ENCODE peak calls at places on chromosomes 13 and 19, in six cellular contexts. K is H1, G is SK-N-SH, D is K562, Q is HepG2, T is GM12878. F is an unnamed sample.

GRCh38 chr13:62014299-62014698 is 598.6 kb upstream of the PCDH20 start:
- DNase-seq in K (no peak), G (peak; percentile 12), D (no peak), Q (peak; percentile 9), T (no peak), F (no peak)

GRCh38 chr19:48487944-48488343 is 18.8 kb downstream of the CYTH2 start:
- DNase-seq in K (no peak), G (no peak), D (no peak), Q (peak; percentile 37), T (no peak), F (no peak)

GRCh38 chr19:18086590-18087138 is at the start of gene IL12RB1:
- DNase-seq in K (no peak), G (no peak), D (no peak), Q (no peak), T (peak; percentile 44), F (no peak)

GRCh38 chr19:29596885-29597525 is 9.1 kb upstream of the POP4 start:
- DNase-seq in K (no peak), G (no peak), D (no peak), Q (peak; percentile 9), T (no peak), F (no peak)

GRCh38 chr19:4063369-4064072 is 3.2 kb downstream of the ZBTB7A start:
- DNase-seq in K (no peak), G (no peak), D (no peak), Q (no peak), T (no peak), F (no peak)

GRCh38 chr13:99214232-99214631 is 13.6 kb downstream of the UBAC2 start:
- DNase-seq in K (no peak), G (no peak), D (no peak), Q (no peak), T (peak; percentile 67), F (no peak)

GRCh38 chr19:18156841-18157464 is 4.0 kb downstream of the PIK3R2 start:
- DNase-seq in K (no peak), G (peak; percentile 97), D (peak; percentile 96), Q (peak; percentile 63), T (no peak), F (no peak)

GRCh38 chr13:102598061-102598460 is 1.3 kb downstream of the TPP2 start:
- DNase-seq in K (no peak), G (peak; percentile 16), D (peak; percentile 15), Q (no peak), T (no peak), F (no peak)

GRCh38 chr19:47225746-47226425 is 5.1 kb downstream of the BBC3 start:
- DNase-seq in K (peak; percentile 91), G (peak; percentile 99), D (peak; percentile 97), Q (peak; percentile 72), T (no peak), F (peak; percentile 80)

GRCh38 chr19:49441210-49441959 is at the start of gene SLC17A7:
- DNase-seq in K (peak; percentile 82), G (peak; percentile 85), D (peak; percentile 87), Q (no peak), T (no peak), F (no peak)

GRCh38 chr13:28474491-28475134 is 20.3 kb downstream of the FLT1 start:
- DNase-seq in K (no peak), G (no peak), D (no peak), Q (no peak), T (no peak), F (no peak)

GRCh38 chr13:109881961-109882558 is 95.7 kb upstream of the IRS2 start:
- DNase-seq in K (no peak), G (no peak), D (no peak), Q (no peak), T (no peak), F (no peak)

GRCh38 chr19:2512523-2513431 is 36.9 kb downstream of the GADD45B start:
- DNase-seq in K (no peak), G (no peak), D (no peak), Q (no peak), T (no peak), F (no peak)

GRCh38 chr19:21134934-21135366 is 6.9 kb upstream of the ZNF431 start:
- DNase-seq in K (no peak), G (no peak), D (no peak), Q (peak; percentile 60), T (no peak), F (no peak)

GRCh38 chr13:108463365-108463764 is 166.0 kb upstream of the MYO16 start:
- DNase-seq in K (no peak), G (no peak), D (no peak), Q (no peak), T (peak; percentile 4), F (no peak)

GRCh38 chr13:84393981-84394625 is 511.8 kb upstream of the SLITRK1 start:
- DNase-seq in K (no peak), G (no peak), D (no peak), Q (no peak), T (no peak), F (no peak)

GRCh38 chr13:30423891-30424290 is 1.6 kb downstream of the UBE2L5 start:
- DNase-seq in K (no peak), G (no peak), D (no peak), Q (no peak), T (no peak), F (no peak)

GRCh38 chr13:30421093-30422055 is 919 bp upstream of the UBE2L5 start:
- DNase-seq in K (peak; percentile 78), G (peak; percentile 77), D (peak; percentile 54), Q (no peak), T (no peak), F (peak; percentile 75)

GRCh38 chr13:30418075-30418715 is 4.1 kb upstream of the UBE2L5 start:
- DNase-seq in K (no peak), G (no peak), D (no peak), Q (no peak), T (no peak), F (no peak)

GRCh38 chr13:30418886-30419459 is 3.3 kb upstream of the UBE2L5 start:
- DNase-seq in K (no peak), G (no peak), D (no peak), Q (no peak), T (no peak), F (no peak)

DNA sequence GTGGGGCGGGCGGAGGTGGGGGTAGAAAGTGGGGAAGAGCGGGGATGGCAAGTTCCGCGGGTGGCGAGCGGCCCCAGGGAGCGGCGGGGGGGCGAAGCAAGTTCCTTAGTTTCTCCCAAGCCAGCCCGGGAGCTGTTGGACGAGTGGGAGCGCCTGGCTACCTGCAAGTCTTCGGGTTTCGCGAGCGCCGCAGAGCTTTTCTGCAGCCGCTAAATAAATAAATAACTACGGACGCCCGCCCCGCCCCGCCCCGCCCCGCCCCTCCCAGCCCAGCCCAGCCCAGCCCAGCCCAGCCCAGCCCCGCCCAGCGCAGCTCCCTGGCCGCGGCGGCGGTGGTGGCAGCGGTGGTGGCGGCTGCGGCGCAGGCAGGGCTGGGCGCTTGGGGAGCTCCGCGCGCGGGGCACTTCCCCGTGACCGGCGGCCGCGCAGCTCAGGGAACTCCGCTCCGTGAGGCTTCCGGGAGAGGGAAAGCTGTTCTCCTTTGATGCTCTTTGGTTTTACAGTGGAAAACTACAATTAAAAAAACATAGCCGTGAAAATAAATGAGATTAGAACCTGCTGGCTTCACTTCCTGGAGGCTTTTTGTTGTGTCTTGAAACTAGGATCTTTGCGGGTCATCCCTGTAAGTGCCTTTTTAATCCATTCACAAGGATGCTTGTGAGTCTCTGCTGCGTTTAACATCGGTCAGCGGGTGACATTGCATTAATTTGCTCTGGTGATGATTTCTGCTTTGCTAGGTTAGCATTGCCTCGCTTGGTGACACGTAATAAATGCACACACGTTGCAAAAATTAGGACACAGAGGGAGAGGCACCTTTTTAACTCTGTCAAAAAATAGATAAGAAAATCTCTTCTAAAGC is at the start of gene UBE2L5:
- DNase-seq in K (peak; percentile 78), G (peak; percentile 86), D (peak; percentile 65), Q (peak; percentile 23), T (no peak), F (peak; percentile 62)
- TF ChIP-seq GABPA in K (no peak), G (no peak), D (no peak), Q (no peak), T (no peak), F (peak; percentile 11)

GRCh38 chr19:5959260-5960004 is 18.5 kb downstream of the RANBP3 start:
- DNase-seq in K (no peak), G (no peak), D (no peak), Q (no peak), T (no peak), F (no peak)

GRCh38 chr19:5956728-5957127 is 21.2 kb downstream of the RANBP3 start:
- DNase-seq in K (no peak), G (no peak), D (no peak), Q (no peak), T (no peak), F (no peak)

GRCh38 chr19:5958851-5959122 is 19.2 kb downstream of the RANBP3 start:
- DNase-seq in K (no peak), G (no peak), D (no peak), Q (no peak), T (no peak), F (no peak)

GRCh38 chr19:5957132-5957531 is 20.8 kb downstream of the RANBP3 start:
- DNase-seq in K (no peak), G (no peak), D (no peak), Q (no peak), T (no peak), F (no peak)

GRCh38 chr19:5958074-5958850 is 19.7 kb downstream of the RANBP3 start:
- DNase-seq in K (no peak), G (peak; percentile 19), D (no peak), Q (no peak), T (no peak), F (no peak)
- TF ChIP-seq GABPA in K (no peak), G (no peak), D (no peak), Q (no peak), T (no peak), F (no peak)

GRCh38 chr19:41706741-41707501 is 1.5 kb upstream of the CEACAM5 start:
- DNase-seq in K (peak; percentile 73), G (peak; percentile 79), D (peak; percentile 89), Q (peak; percentile 64), T (peak; percentile 3), F (peak; percentile 80)

GRCh38 chr19:41708481-41708880 is at the start of gene CEACAM5:
- DNase-seq in K (no peak), G (no peak), D (no peak), Q (no peak), T (no peak), F (no peak)

GRCh38 chr19:41707871-41708371 is 505 bp upstream of the CEACAM5 start:
- DNase-seq in K (no peak), G (no peak), D (no peak), Q (no peak), T (no peak), F (no peak)

GRCh38 chr19:41705393-41706174 is 2.8 kb upstream of the CEACAM5 start:
- DNase-seq in K (no peak), G (no peak), D (peak; percentile 35), Q (no peak), T (no peak), F (peak; percentile 21)

GRCh38 chr19:41707502-41707812 is 969 bp upstream of the CEACAM5 start:
- DNase-seq in K (no peak), G (no peak), D (no peak), Q (no peak), T (no peak), F (no peak)
- TF ChIP-seq GABPA in K (no peak), G (no peak), D (no peak), Q (no peak), T (no peak), F (no peak)

GRCh38 chr13:105193026-105193425 is 1342.4 kb downstream of the EFNB2 start:
- DNase-seq in K (no peak), G (no peak), D (no peak), Q (no peak), T (no peak), F (no peak)

DNA sequence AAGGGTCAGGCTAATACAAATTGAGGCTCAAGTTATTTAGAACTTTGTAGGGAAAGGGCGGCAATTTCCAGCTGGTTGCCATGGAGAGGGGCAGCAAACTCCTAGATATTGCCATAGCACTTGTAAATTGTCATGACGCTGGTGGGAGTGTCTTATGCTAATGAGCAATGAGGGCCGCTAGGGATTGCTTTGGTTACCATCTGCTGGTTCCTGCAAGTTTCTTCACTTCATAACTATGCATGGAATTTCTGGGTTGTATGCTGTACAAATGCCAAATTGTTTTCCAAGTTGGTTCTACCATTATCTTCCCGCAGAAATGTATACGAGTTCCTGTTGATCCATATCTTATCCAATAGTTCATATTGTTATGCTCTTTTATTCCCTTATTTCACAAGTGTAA is 1339.4 kb downstream of the EFNB2 start:
- DNase-seq in K (no peak), G (no peak), D (no peak), Q (no peak), T (no peak), F (no peak)
- TF ChIP-seq GABPA in K (no peak), G (no peak), D (no peak), Q (no peak), T (no peak), F (no peak)